ENCODE peak calls at places on chromosomes 12 and 14, in five cellular contexts. O is left ventricle myocardium inferior; B is sigmoid colon; A is effector memory CD4-positive, alpha-beta T cell; E is fibroblast of lung. M is an unnamed sample. For H3K27me3 and H3K4me1, the result is how much of the 10 kb centered on the place peaks cover.

GRCh38 chr14:73324536-73324932 is 87.2 kb downstream of the PAPLN start:
- DNase-seq in O (no peak), B (no peak), A (no peak), E (no peak), M (no peak)

GRCh38 chr12:120224304-120225199 is 23.6 kb upstream of the RPLP0 start:
- DNase-seq in O (peak), B (peak), A (no peak), E (no peak), M (no peak)

GRCh38 chr12:20220339-20220738 is 148.0 kb upstream of the PDE3A start:
- DNase-seq in O (no peak), B (no peak), A (no peak), E (peak), M (no peak)

GRCh38 chr12:72272731-72273498 is 745 bp downstream of the TRHDE start:
- DNase-seq in O (no peak), B (no peak), A (no peak), E (peak), M (peak)

GRCh38 chr12:55736780-55737580 is 5.9 kb upstream of the GDF11 start:
- DNase-seq in O (peak), B (peak), A (no peak), E (peak), M (peak)

GRCh38 chr14:91406982-91407381 is 10.6 kb downstream of the CCDC88C start:
- DNase-seq in O (no peak), B (peak), A (no peak), E (no peak), M (no peak)

GRCh38 chr14:102235275-102235897 is 69.6 kb downstream of the MOK start:
- DNase-seq in O (peak), B (peak), A (peak), E (peak), M (peak)

GRCh38 chr14:32050839-32051238 is 26.3 kb upstream of the ARHGAP5 start:
- DNase-seq in O (no peak), B (no peak), A (no peak), E (no peak), M (no peak)

GRCh38 chr14:61555056-61555838 is 140.1 kb upstream of the HIF1A start:
- DNase-seq in O (no peak), B (no peak), A (no peak), E (no peak), M (no peak)

GRCh38 chr12:49342066-49342913 is 4.4 kb upstream of the DNAJC22 start:
- DNase-seq in O (peak), B (peak), A (peak), E (peak), M (peak)

GRCh38 chr12:49367381-49368239 is at the start of gene SPATS2:
- DNase-seq in O (peak), B (peak), A (no peak), E (no peak), M (peak)

GRCh38 chr12:74914378-74914777 is 295.3 kb downstream of the KCNC2 start:
- DNase-seq in O (no peak), B (no peak), A (no peak), E (no peak), M (no peak)

GRCh38 chr12:49909328-49909727 is 5.6 kb upstream of the FAIM2 start:
- DNase-seq in O (no peak), B (no peak), A (no peak), E (no peak), M (peak)

GRCh38 chr12:106125351-106126085 is 13.2 kb downstream of the NUAK1 start:
- DNase-seq in O (no peak), B (peak), A (no peak), E (no peak), M (no peak)

GRCh38 chr14:28776482-28777266 is 10.1 kb downstream of the FOXG1 start:
- DNase-seq in O (no peak), B (no peak), A (no peak), E (no peak), M (no peak)

GRCh38 chr14:67187210-67187609 is 2.0 kb upstream of the GARIN2 start:
- DNase-seq in O (no peak), B (no peak), A (no peak), E (peak), M (no peak)

GRCh38 chr14:73180385-73180805 is 44.1 kb downstream of the PSEN1 start:
- DNase-seq in O (no peak), B (no peak), A (no peak), E (peak), M (no peak)

GRCh38 chr12:88566430-88566829 is 13.8 kb downstream of the KITLG start:
- DNase-seq in O (no peak), B (no peak), A (no peak), E (no peak), M (no peak)

GRCh38 chr14:55153951-55154350 is 24.9 kb downstream of the LGALS3 start:
- DNase-seq in O (no peak), B (no peak), A (no peak), E (no peak), M (no peak)

GRCh38 chr12:47556219-47556618 is 149.6 kb downstream of the RPAP3 start:
- DNase-seq in O (no peak), B (no peak), A (no peak), E (no peak), M (no peak)

GRCh38 chr12:93699271-93700141 is 22.3 kb downstream of the CRADD start:
- DNase-seq in O (no peak), B (no peak), A (no peak), E (peak), M (no peak)

GRCh38 chr12:828726-829395 is 76.5 kb downstream of the WNK1 start:
- DNase-seq in O (no peak), B (no peak), A (no peak), E (no peak), M (no peak)

GRCh38 chr12:104154806-104155205 is 16.8 kb upstream of the NFYB start:
- DNase-seq in O (no peak), B (no peak), A (no peak), E (no peak), M (no peak)

GRCh38 chr12:125376422-125376821 is 311.2 kb downstream of the AACS start:
- DNase-seq in O (no peak), B (no peak), A (no peak), E (no peak), M (no peak)

GRCh38 chr14:69076341-69076740 is 76.6 kb downstream of the DCAF5 start:
- DNase-seq in O (no peak), B (no peak), A (no peak), E (no peak), M (no peak)

GRCh38 chr14:77882631-77883030 is 82.7 kb downstream of the ADCK1 start:
- DNase-seq in O (no peak), B (no peak), A (no peak), E (peak), M (no peak)

GRCh38 chr14:88481794-88482193 is 73.0 kb downstream of the PTPN21 start:
- DNase-seq in O (no peak), B (no peak), A (no peak), E (no peak), M (no peak)

GRCh38 chr12:45898094-45898493 is 92.3 kb downstream of the SCAF11 start:
- DNase-seq in O (no peak), B (no peak), A (no peak), E (no peak), M (no peak)

GRCh38 chr14:72495668-72496067 is 398.2 kb downstream of the DPF3 start:
- DNase-seq in O (no peak), B (peak), A (no peak), E (peak), M (no peak)

GRCh38 chr12:27604431-27604830 is 80.4 kb downstream of the PPFIBP1 start:
- DNase-seq in O (no peak), B (no peak), A (no peak), E (no peak), M (no peak)

GRCh38 chr12:9363145-9363544 is 154.9 kb upstream of the PZP start:
- DNase-seq in O (no peak), B (no peak), A (no peak), E (no peak), M (no peak)

GRCh38 chr12:49868952-49869815 is 26.3 kb upstream of the BCDIN3D start:
- DNase-seq in O (peak), B (peak), A (no peak), E (peak), M (peak)

DNA sequence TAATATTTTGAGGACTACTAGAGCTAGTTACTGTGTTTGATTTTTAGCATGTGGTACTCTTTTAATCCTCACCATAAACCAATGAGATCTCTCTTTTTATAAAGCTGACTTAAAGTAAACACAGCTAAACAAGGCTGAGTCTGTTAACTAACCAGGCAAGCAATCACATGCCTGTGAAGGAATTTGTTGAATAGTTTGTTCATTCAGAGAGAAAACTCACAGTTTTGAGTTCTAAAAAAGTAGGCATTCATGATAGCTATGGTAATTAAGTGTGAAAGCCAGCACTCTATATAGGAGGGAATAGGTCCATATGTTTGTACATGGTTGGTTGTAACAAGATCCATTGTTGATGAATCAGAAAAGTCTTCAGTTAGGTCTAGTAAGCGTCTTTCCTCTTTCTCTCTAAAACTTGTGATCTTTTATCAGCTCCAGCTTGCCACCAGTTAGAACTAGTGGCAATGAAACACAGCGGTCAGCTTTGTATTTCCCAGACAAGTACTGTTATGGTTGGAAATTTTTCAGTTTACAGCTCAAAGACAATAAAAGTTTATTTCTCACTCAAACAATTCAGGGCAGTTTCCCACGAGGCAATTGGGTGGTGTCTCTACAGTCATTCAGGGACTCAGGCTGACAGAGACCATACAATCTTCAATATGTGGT is 203.3 kb downstream of the KIF21A start:
- DNase-seq in O (no peak), B (no peak), A (no peak), E (no peak), M (no peak)
- H3K27me3 ChIP-seq in O (under half), B (under half), A (under half), E (under half), M (under half)

GRCh38 chr12:51484119-51484518 is 59.5 kb downstream of the SLC4A8 start:
- DNase-seq in O (no peak), B (no peak), A (no peak), E (no peak), M (no peak)
- H3K4me1 ChIP-seq in O (under half), B (under half), A (under half), E (under half), M (under half)

DNA sequence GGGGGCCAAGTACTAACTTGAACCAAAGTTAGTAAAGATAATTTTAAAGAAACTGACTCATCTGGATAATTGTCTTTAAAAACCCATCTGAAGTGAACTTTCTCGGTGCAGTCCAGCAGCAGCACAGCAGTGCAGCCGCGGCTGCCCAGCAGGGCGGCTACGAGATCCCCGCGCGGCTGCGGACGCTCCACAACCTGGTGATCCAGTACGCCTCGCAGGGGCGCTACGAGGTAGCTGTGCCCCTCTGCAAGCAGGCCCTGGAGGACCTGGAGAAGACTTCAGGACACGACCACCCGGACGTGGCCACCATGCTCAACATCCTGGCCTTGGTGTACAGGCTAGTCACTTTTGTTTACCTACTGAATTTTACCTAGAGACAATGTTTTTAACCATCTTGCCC is 33.6 kb downstream of the KLC1 start:
- DNase-seq in O (no peak), B (no peak), A (no peak), E (no peak), M (peak)
- H3K27ac ChIP-seq in O (no peak), B (no peak), A (no peak), E (peak), M (no peak)

GRCh38 chr12:56818629-56819028 is 55.5 kb downstream of the HSD17B6 start:
- DNase-seq in O (no peak), B (no peak), A (no peak), E (no peak), M (no peak)
- H3K27me3 ChIP-seq in O (under half), B (under half), A (under half), E (under half), M (under half)

DNA sequence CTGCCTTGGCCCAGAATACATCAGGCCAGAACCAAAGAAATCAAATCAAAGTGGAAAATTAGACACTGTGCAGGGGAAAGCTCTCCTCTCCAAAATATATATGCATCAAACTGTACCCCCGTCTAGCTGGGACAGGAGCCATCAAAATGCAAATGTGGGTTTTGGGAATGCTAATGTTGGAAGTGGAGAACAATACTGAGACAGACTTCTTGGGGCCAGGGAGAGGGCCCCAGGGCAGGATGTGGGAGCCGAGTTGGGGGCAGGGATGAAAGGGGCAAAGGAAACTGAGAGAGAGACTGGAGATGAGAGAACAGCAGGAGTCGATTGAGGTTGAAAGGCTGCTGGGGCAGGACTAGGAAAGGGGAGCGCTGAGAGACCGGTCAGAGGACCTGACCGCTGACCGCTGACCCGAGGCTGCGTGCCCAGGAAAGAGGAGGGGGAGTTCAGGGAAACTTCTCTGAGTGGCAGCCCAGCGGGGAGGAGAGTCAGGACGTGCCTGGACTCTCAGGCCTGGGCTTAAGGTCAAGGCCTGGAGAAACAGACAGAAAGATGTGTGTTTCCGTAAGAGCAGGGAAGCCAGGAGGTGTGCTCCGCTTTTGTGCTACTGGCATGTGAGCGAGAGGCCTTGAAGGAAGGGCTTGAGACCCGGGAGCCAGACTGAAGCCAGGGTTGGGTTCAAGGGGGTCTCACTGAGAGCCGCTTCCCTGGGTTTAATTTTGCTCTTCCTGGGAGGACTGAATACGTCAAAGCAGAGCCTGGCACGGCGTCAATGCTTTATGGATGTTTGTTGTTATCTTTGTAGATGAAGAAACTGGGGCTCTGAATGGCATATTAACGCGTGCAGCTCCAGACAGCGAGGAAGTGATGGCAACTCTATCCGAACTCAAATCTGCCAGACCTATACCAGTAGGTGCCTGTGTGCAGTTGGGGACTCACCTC is 152.5 kb upstream of the PARP11 start:
- DNase-seq in O (no peak), B (no peak), A (no peak), E (no peak), M (no peak)
- H3K4me1 ChIP-seq in O (under half), B (under half), A (under half), E (under half), M (under half)

GRCh38 chr14:64778114-64778754 is 74.0 kb downstream of the PLEKHG3 start:
- DNase-seq in O (peak), B (no peak), A (no peak), E (no peak), M (peak)

GRCh38 chr14:64775081-64775777 is 71.0 kb downstream of the PLEKHG3 start:
- DNase-seq in O (no peak), B (peak), A (no peak), E (no peak), M (peak)

GRCh38 chr14:64774272-64774671 is 70.0 kb downstream of the PLEKHG3 start:
- DNase-seq in O (no peak), B (peak), A (no peak), E (no peak), M (peak)

GRCh38 chr14:64779472-64779871 is 75.2 kb downstream of the PLEKHG3 start:
- DNase-seq in O (peak), B (no peak), A (no peak), E (no peak), M (peak)

GRCh38 chr14:64777461-64777860 is 73.2 kb downstream of the PLEKHG3 start:
- DNase-seq in O (no peak), B (no peak), A (no peak), E (no peak), M (no peak)
- H3K27ac ChIP-seq in O (peak), B (no peak), A (no peak), E (no peak), M (no peak)

DNA sequence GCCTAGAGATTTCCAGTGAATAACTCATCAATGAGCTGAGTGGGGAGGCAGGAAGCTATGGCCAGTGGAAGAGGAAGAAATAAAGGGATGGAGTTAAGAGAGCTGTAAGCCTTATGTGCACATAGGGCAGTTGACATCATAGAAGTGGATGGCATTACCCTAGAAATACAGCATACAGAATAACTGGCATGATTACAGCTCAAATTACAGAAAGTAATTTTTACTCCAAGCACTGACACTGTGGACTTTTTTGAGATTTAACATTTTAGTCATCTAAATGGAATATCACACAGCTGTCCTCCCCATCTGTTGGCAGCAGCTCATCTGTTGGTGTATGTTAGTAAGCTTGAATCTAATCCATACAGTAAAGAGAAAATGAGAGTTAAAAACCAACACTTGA is 5.4 kb upstream of the IPO8 start:
- DNase-seq in O (no peak), B (no peak), A (no peak), E (peak), M (no peak)
- H3K27me3 ChIP-seq in O (under half), B (under half), A (under half), E (under half), M (under half)

DNA sequence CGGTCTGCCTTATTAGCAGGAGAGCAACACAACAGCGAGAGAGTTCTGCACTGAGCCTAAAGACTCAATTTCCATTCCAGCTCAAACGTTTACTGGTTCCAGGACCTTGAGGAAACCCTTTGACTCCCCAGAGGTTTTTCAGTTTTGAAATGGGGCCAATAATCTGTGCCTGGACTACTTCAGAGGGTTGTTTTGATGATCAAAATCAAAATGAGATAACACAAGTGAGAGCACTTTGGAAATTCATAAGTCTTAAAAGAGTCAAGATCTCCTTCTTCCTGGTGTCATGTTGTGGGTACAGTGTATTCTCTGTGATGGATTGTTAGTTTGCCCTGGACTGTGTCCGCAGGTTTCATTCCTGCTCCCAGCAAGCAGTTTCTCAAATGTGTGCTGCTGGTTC is 52.9 kb downstream of the RERG start:
- DNase-seq in O (no peak), B (no peak), A (no peak), E (no peak), M (no peak)
- H3K4me1 ChIP-seq in O (under half), B (under half), A (under half), E (under half), M (under half)